ENCODE peak calls at places on chromosomes 1 and 21, in eight cellular contexts. One of them, this sample, is unnamed.
A peak's percentile ranks its signal among the peaks of the same experiment; 100 is the strongest.

GRCh38 chr1:188237573-188238353 is 1409.0 kb downstream of the PLA2G4A start:
- DNase-seq in memory B cell: no peak
- DNase-seq in left cardiac atrium: no peak
- DNase-seq in suprapubic skin: no peak
- DNase-seq in PC-3: peak; percentile 77
- DNase-seq in germinal center: no peak
- DNase-seq in glutamatergic neuron: no peak
- DNase-seq in foreskin keratinocyte: peak; percentile 77
- DNase-seq in this sample: peak; percentile 35

GRCh38 chr1:234396092-234396491 is 22.8 kb downstream of the COA6 start:
- DNase-seq in memory B cell: no peak
- DNase-seq in glutamatergic neuron: no peak
- DNase-seq in PC-3: no peak
- DNase-seq in germinal center: no peak
- DNase-seq in foreskin keratinocyte: no peak
- DNase-seq in left cardiac atrium: no peak
- DNase-seq in suprapubic skin: no peak
- DNase-seq in this sample: no peak

GRCh38 chr1:113242481-113242880 is 147.8 kb upstream of the MAGI3 start:
- DNase-seq in memory B cell: no peak
- DNase-seq in suprapubic skin: no peak
- DNase-seq in PC-3: peak; percentile 38
- DNase-seq in glutamatergic neuron: no peak
- DNase-seq in left cardiac atrium: no peak
- DNase-seq in germinal center: no peak
- DNase-seq in foreskin keratinocyte: no peak
- DNase-seq in this sample: no peak

GRCh38 chr1:63486679-63487078 is 36.3 kb downstream of the ITGB3BP start:
- DNase-seq in glutamatergic neuron: no peak
- DNase-seq in foreskin keratinocyte: no peak
- DNase-seq in left cardiac atrium: no peak
- DNase-seq in germinal center: no peak
- DNase-seq in memory B cell: no peak
- DNase-seq in PC-3: no peak
- DNase-seq in suprapubic skin: no peak
- DNase-seq in this sample: no peak

GRCh38 chr1:237975903-237976302 is 85.2 kb upstream of the ZP4 start:
- DNase-seq in germinal center: no peak
- DNase-seq in suprapubic skin: no peak
- DNase-seq in memory B cell: no peak
- DNase-seq in glutamatergic neuron: no peak
- DNase-seq in foreskin keratinocyte: no peak
- DNase-seq in left cardiac atrium: no peak
- DNase-seq in PC-3: no peak
- DNase-seq in this sample: no peak

GRCh38 chr1:169484683-169485426 is 889 bp downstream of the SLC19A2 start:
- DNase-seq in germinal center: peak; percentile 32
- DNase-seq in memory B cell: no peak
- DNase-seq in left cardiac atrium: peak; percentile 56
- DNase-seq in foreskin keratinocyte: peak; percentile 25
- DNase-seq in suprapubic skin: peak; percentile 82
- DNase-seq in glutamatergic neuron: no peak
- DNase-seq in PC-3: peak; percentile 57
- DNase-seq in this sample: no peak

GRCh38 chr1:175572932-175573871 is 170.2 kb downstream of the TNR start:
- DNase-seq in foreskin keratinocyte: no peak
- DNase-seq in left cardiac atrium: peak; percentile 16
- DNase-seq in PC-3: no peak
- DNase-seq in glutamatergic neuron: no peak
- DNase-seq in germinal center: no peak
- DNase-seq in memory B cell: no peak
- DNase-seq in suprapubic skin: no peak
- DNase-seq in this sample: no peak

GRCh38 chr21:43884012-43884860 is 19.2 kb downstream of the AGPAT3 start:
- DNase-seq in germinal center: no peak
- DNase-seq in memory B cell: no peak
- DNase-seq in suprapubic skin: no peak
- DNase-seq in glutamatergic neuron: no peak
- DNase-seq in left cardiac atrium: peak; percentile 42
- DNase-seq in foreskin keratinocyte: no peak
- DNase-seq in PC-3: peak; percentile 93
- DNase-seq in this sample: no peak

GRCh38 chr1:32249831-32250525 is 1.1 kb upstream of the LCK start:
- DNase-seq in foreskin keratinocyte: peak; percentile 69
- DNase-seq in PC-3: no peak
- DNase-seq in memory B cell: peak; percentile 82
- DNase-seq in suprapubic skin: peak; percentile 79
- DNase-seq in left cardiac atrium: peak; percentile 44
- DNase-seq in glutamatergic neuron: no peak
- DNase-seq in germinal center: peak; percentile 88
- DNase-seq in this sample: no peak

GRCh38 chr1:42264791-42265190 is 70.2 kb downstream of the FOXJ3 start:
- DNase-seq in memory B cell: no peak
- DNase-seq in PC-3: no peak
- DNase-seq in glutamatergic neuron: no peak
- DNase-seq in left cardiac atrium: no peak
- DNase-seq in germinal center: no peak
- DNase-seq in foreskin keratinocyte: no peak
- DNase-seq in suprapubic skin: no peak
- DNase-seq in this sample: no peak

GRCh38 chr1:226135059-226135651 is 51.4 kb downstream of the ACBD3 start:
- DNase-seq in glutamatergic neuron: no peak
- DNase-seq in suprapubic skin: no peak
- DNase-seq in foreskin keratinocyte: no peak
- DNase-seq in PC-3: no peak
- DNase-seq in memory B cell: no peak
- DNase-seq in germinal center: no peak
- DNase-seq in left cardiac atrium: peak; percentile 57
- DNase-seq in this sample: no peak

GRCh38 chr1:32180186-32181060 is 948 bp downstream of the TXLNA start:
- DNase-seq in suprapubic skin: peak; percentile 86
- DNase-seq in germinal center: peak; percentile 51
- DNase-seq in left cardiac atrium: peak; percentile 72
- DNase-seq in memory B cell: no peak
- DNase-seq in PC-3: peak; percentile 33
- DNase-seq in foreskin keratinocyte: no peak
- DNase-seq in glutamatergic neuron: peak; percentile 74
- DNase-seq in this sample: no peak

GRCh38 chr1:150661156-150661555 is 31.7 kb upstream of the ENSA start:
- DNase-seq in foreskin keratinocyte: peak; percentile 84
- DNase-seq in germinal center: no peak
- DNase-seq in left cardiac atrium: no peak
- DNase-seq in memory B cell: no peak
- DNase-seq in suprapubic skin: no peak
- DNase-seq in PC-3: no peak
- DNase-seq in glutamatergic neuron: no peak
- DNase-seq in this sample: no peak

GRCh38 chr1:77680173-77680572 is 2.3 kb downstream of the ZZZ3 start:
- DNase-seq in foreskin keratinocyte: no peak
- DNase-seq in left cardiac atrium: no peak
- DNase-seq in PC-3: no peak
- DNase-seq in memory B cell: no peak
- DNase-seq in glutamatergic neuron: no peak
- DNase-seq in suprapubic skin: no peak
- DNase-seq in germinal center: no peak
- DNase-seq in this sample: no peak

GRCh38 chr1:17852383-17852782 is 97.2 kb downstream of the ACTL8 start:
- DNase-seq in left cardiac atrium: no peak
- DNase-seq in foreskin keratinocyte: no peak
- DNase-seq in memory B cell: no peak
- DNase-seq in glutamatergic neuron: no peak
- DNase-seq in suprapubic skin: no peak
- DNase-seq in PC-3: no peak
- DNase-seq in germinal center: no peak
- DNase-seq in this sample: no peak

GRCh38 chr1:246778663-246779062 is 54.5 kb downstream of the SCCPDH start:
- DNase-seq in memory B cell: no peak
- DNase-seq in PC-3: no peak
- DNase-seq in suprapubic skin: peak; percentile 48
- DNase-seq in glutamatergic neuron: no peak
- DNase-seq in germinal center: no peak
- DNase-seq in left cardiac atrium: no peak
- DNase-seq in foreskin keratinocyte: no peak
- DNase-seq in this sample: no peak

GRCh38 chr1:175394739-175395138 is 202.2 kb upstream of the KIAA0040 start:
- DNase-seq in foreskin keratinocyte: no peak
- DNase-seq in glutamatergic neuron: no peak
- DNase-seq in PC-3: no peak
- DNase-seq in left cardiac atrium: no peak
- DNase-seq in suprapubic skin: no peak
- DNase-seq in memory B cell: no peak
- DNase-seq in germinal center: no peak
- DNase-seq in this sample: no peak

GRCh38 chr1:201849372-201850052 is 20.6 kb downstream of the IPO9 start:
- DNase-seq in germinal center: no peak
- DNase-seq in PC-3: no peak
- DNase-seq in memory B cell: no peak
- DNase-seq in suprapubic skin: no peak
- DNase-seq in left cardiac atrium: no peak
- DNase-seq in foreskin keratinocyte: no peak
- DNase-seq in glutamatergic neuron: no peak
- DNase-seq in this sample: no peak

GRCh38 chr1:167060141-167061072 is 29.8 kb downstream of the GPA33 start:
- DNase-seq in glutamatergic neuron: no peak
- DNase-seq in suprapubic skin: no peak
- DNase-seq in germinal center: no peak
- DNase-seq in PC-3: peak; percentile 31
- DNase-seq in foreskin keratinocyte: no peak
- DNase-seq in memory B cell: no peak
- DNase-seq in left cardiac atrium: no peak
- DNase-seq in this sample: no peak

GRCh38 chr1:54331843-54332688 is 74.1 kb downstream of the SSBP3 start:
- DNase-seq in suprapubic skin: no peak
- DNase-seq in germinal center: no peak
- DNase-seq in foreskin keratinocyte: no peak
- DNase-seq in glutamatergic neuron: no peak
- DNase-seq in left cardiac atrium: no peak
- DNase-seq in PC-3: no peak
- DNase-seq in memory B cell: no peak
- DNase-seq in this sample: no peak

GRCh38 chr1:54800899-54801759 is at the start of gene TTC22:
- DNase-seq in memory B cell: peak; percentile 56
- DNase-seq in glutamatergic neuron: no peak
- DNase-seq in left cardiac atrium: no peak
- DNase-seq in PC-3: peak; percentile 73
- DNase-seq in germinal center: peak; percentile 78
- DNase-seq in foreskin keratinocyte: peak; percentile 52
- DNase-seq in suprapubic skin: no peak
- DNase-seq in this sample: no peak

GRCh38 chr1:1959840-1960479 is 40.9 kb upstream of the TMEM52 start:
- DNase-seq in glutamatergic neuron: peak; percentile 86
- DNase-seq in germinal center: peak; percentile 79
- DNase-seq in suprapubic skin: no peak
- DNase-seq in foreskin keratinocyte: no peak
- DNase-seq in left cardiac atrium: peak; percentile 83
- DNase-seq in memory B cell: peak; percentile 27
- DNase-seq in PC-3: peak; percentile 98
- DNase-seq in this sample: peak; percentile 9